ENCODE peak calls at places on chromosome 14, in five cellular contexts. One of them, this sample, is unnamed.

GRCh38 chr14:50961606-50962259 is 17.4 kb upstream of the PYGL start:
- DNase-seq in CD8-positive, alpha-beta T cell: no peak
- DNase-seq in fibroblast of mammary gland: peak; percentile 95
- DNase-seq in dorsolateral prefrontal cortex: no peak
- DNase-seq in astrocyte: peak; percentile 95
- DNase-seq in this sample: peak; percentile 86

GRCh38 chr14:92453691-92454090 is 59.9 kb upstream of the RIN3 start:
- DNase-seq in astrocyte: no peak
- DNase-seq in CD8-positive, alpha-beta T cell: no peak
- DNase-seq in dorsolateral prefrontal cortex: no peak
- DNase-seq in fibroblast of mammary gland: no peak
- DNase-seq in this sample: no peak

GRCh38 chr14:92967346-92967926 is 44.5 kb downstream of the CHGA start:
- DNase-seq in fibroblast of mammary gland: peak; percentile 87
- DNase-seq in astrocyte: no peak
- DNase-seq in CD8-positive, alpha-beta T cell: no peak
- DNase-seq in dorsolateral prefrontal cortex: no peak
- DNase-seq in this sample: peak; percentile 48

GRCh38 chr14:22560638-22561365 is 28.2 kb downstream of the DAD1 start:
- DNase-seq in dorsolateral prefrontal cortex: no peak
- DNase-seq in CD8-positive, alpha-beta T cell: no peak
- DNase-seq in fibroblast of mammary gland: no peak
- DNase-seq in astrocyte: no peak
- DNase-seq in this sample: no peak

GRCh38 chr14:78135450-78135891 is 34.7 kb upstream of the NRXN3 start:
- DNase-seq in CD8-positive, alpha-beta T cell: no peak
- DNase-seq in fibroblast of mammary gland: no peak
- DNase-seq in dorsolateral prefrontal cortex: no peak
- DNase-seq in astrocyte: peak; percentile 67
- DNase-seq in this sample: no peak

GRCh38 chr14:105092912-105093425 is 27.7 kb upstream of the GPR132 start:
- DNase-seq in fibroblast of mammary gland: no peak
- DNase-seq in dorsolateral prefrontal cortex: no peak
- DNase-seq in astrocyte: peak; percentile 44
- DNase-seq in CD8-positive, alpha-beta T cell: peak; percentile 67
- DNase-seq in this sample: peak; percentile 59

GRCh38 chr14:61574514-61574807 is 120.9 kb upstream of the HIF1A start:
- DNase-seq in fibroblast of mammary gland: peak; percentile 66
- DNase-seq in dorsolateral prefrontal cortex: no peak
- DNase-seq in astrocyte: no peak
- DNase-seq in CD8-positive, alpha-beta T cell: no peak
- DNase-seq in this sample: no peak

GRCh38 chr14:51884086-51884927 is 23.9 kb downstream of the GNG2 start:
- DNase-seq in fibroblast of mammary gland: peak; percentile 72
- DNase-seq in dorsolateral prefrontal cortex: no peak
- DNase-seq in astrocyte: peak; percentile 82
- DNase-seq in CD8-positive, alpha-beta T cell: no peak
- DNase-seq in this sample: peak; percentile 67

GRCh38 chr14:70086685-70087379 is 101.9 kb downstream of the SLC8A3 start:
- DNase-seq in dorsolateral prefrontal cortex: no peak
- DNase-seq in CD8-positive, alpha-beta T cell: no peak
- DNase-seq in fibroblast of mammary gland: peak; percentile 56
- DNase-seq in astrocyte: peak; percentile 12
- DNase-seq in this sample: peak; percentile 47

GRCh38 chr14:71942904-71943694 is 10.9 kb downstream of the RGS6 start:
- DNase-seq in CD8-positive, alpha-beta T cell: no peak
- DNase-seq in astrocyte: no peak
- DNase-seq in fibroblast of mammary gland: no peak
- DNase-seq in dorsolateral prefrontal cortex: no peak
- DNase-seq in this sample: no peak

GRCh38 chr14:75452900-75453816 is 25.3 kb downstream of the JDP2 start:
- DNase-seq in astrocyte: peak; percentile 75
- DNase-seq in fibroblast of mammary gland: peak; percentile 90
- DNase-seq in CD8-positive, alpha-beta T cell: no peak
- DNase-seq in dorsolateral prefrontal cortex: peak; percentile 68
- DNase-seq in this sample: peak; percentile 97

GRCh38 chr14:51394391-51394790 is 154.3 kb downstream of the TMX1 start:
- DNase-seq in dorsolateral prefrontal cortex: no peak
- DNase-seq in CD8-positive, alpha-beta T cell: no peak
- DNase-seq in fibroblast of mammary gland: peak; percentile 26
- DNase-seq in astrocyte: no peak
- DNase-seq in this sample: peak; percentile 95

GRCh38 chr14:24418492-24418873 is 11.0 kb downstream of the CBLN3 start:
- DNase-seq in dorsolateral prefrontal cortex: no peak
- DNase-seq in CD8-positive, alpha-beta T cell: no peak
- DNase-seq in fibroblast of mammary gland: no peak
- DNase-seq in astrocyte: no peak
- DNase-seq in this sample: peak; percentile 21

GRCh38 chr14:65206078-65206447 is 103.7 kb upstream of the MAX start:
- DNase-seq in dorsolateral prefrontal cortex: no peak
- DNase-seq in CD8-positive, alpha-beta T cell: no peak
- DNase-seq in fibroblast of mammary gland: no peak
- DNase-seq in astrocyte: no peak
- DNase-seq in this sample: no peak

GRCh38 chr14:58637391-58638230 is at the start of gene DACT1:
- DNase-seq in dorsolateral prefrontal cortex: peak; percentile 61
- DNase-seq in astrocyte: peak; percentile 78
- DNase-seq in CD8-positive, alpha-beta T cell: peak; percentile 31
- DNase-seq in fibroblast of mammary gland: peak; percentile 38
- DNase-seq in this sample: peak; percentile 80

GRCh38 chr14:103871596-103872480 is 24.5 kb upstream of the PPP1R13B start:
- DNase-seq in dorsolateral prefrontal cortex: no peak
- DNase-seq in CD8-positive, alpha-beta T cell: peak; percentile 74
- DNase-seq in fibroblast of mammary gland: no peak
- DNase-seq in astrocyte: no peak
- DNase-seq in this sample: no peak

GRCh38 chr14:58584383-58584782 is 53.4 kb upstream of the DACT1 start:
- DNase-seq in CD8-positive, alpha-beta T cell: no peak
- DNase-seq in dorsolateral prefrontal cortex: no peak
- DNase-seq in fibroblast of mammary gland: no peak
- DNase-seq in astrocyte: peak; percentile 26
- DNase-seq in this sample: peak; percentile 81

GRCh38 chr14:39988939-39989338 is 556.7 kb upstream of the FBXO33 start:
- DNase-seq in fibroblast of mammary gland: peak; percentile 51
- DNase-seq in dorsolateral prefrontal cortex: no peak
- DNase-seq in CD8-positive, alpha-beta T cell: no peak
- DNase-seq in astrocyte: peak; percentile 31
- DNase-seq in this sample: no peak

GRCh38 chr14:20332946-20333782 is at the start of gene CCNB1IP1:
- DNase-seq in fibroblast of mammary gland: peak; percentile 93
- DNase-seq in astrocyte: peak; percentile 94
- DNase-seq in CD8-positive, alpha-beta T cell: peak; percentile 20
- DNase-seq in dorsolateral prefrontal cortex: no peak
- DNase-seq in this sample: peak; percentile 85

GRCh38 chr14:93092606-93093556 is 22.8 kb downstream of the ITPK1 start:
- DNase-seq in dorsolateral prefrontal cortex: no peak
- DNase-seq in CD8-positive, alpha-beta T cell: no peak
- DNase-seq in astrocyte: no peak
- DNase-seq in fibroblast of mammary gland: no peak
- DNase-seq in this sample: no peak

GRCh38 chr14:49405291-49405690 is 180.9 kb downstream of the RPS29 start:
- DNase-seq in fibroblast of mammary gland: peak; percentile 97
- DNase-seq in CD8-positive, alpha-beta T cell: no peak
- DNase-seq in astrocyte: peak; percentile 37
- DNase-seq in dorsolateral prefrontal cortex: no peak
- DNase-seq in this sample: no peak

GRCh38 chr14:69917287-69917686 is 38.1 kb downstream of the SMOC1 start:
- DNase-seq in astrocyte: no peak
- DNase-seq in CD8-positive, alpha-beta T cell: no peak
- DNase-seq in fibroblast of mammary gland: peak; percentile 12
- DNase-seq in dorsolateral prefrontal cortex: no peak
- DNase-seq in this sample: no peak

GRCh38 chr14:104753528-104754212 is 723 bp downstream of the SIVA1 start:
- DNase-seq in astrocyte: no peak
- DNase-seq in fibroblast of mammary gland: no peak
- DNase-seq in dorsolateral prefrontal cortex: no peak
- DNase-seq in CD8-positive, alpha-beta T cell: no peak
- DNase-seq in this sample: no peak

GRCh38 chr14:103818870-103819269 is 28.5 kb downstream of the PPP1R13B start:
- DNase-seq in dorsolateral prefrontal cortex: no peak
- DNase-seq in fibroblast of mammary gland: no peak
- DNase-seq in astrocyte: no peak
- DNase-seq in CD8-positive, alpha-beta T cell: no peak
- DNase-seq in this sample: no peak

GRCh38 chr14:33150662-33151061 is 212.0 kb downstream of the NPAS3 start:
- DNase-seq in dorsolateral prefrontal cortex: no peak
- DNase-seq in astrocyte: no peak
- DNase-seq in CD8-positive, alpha-beta T cell: no peak
- DNase-seq in fibroblast of mammary gland: no peak
- DNase-seq in this sample: no peak

GRCh38 chr14:86091811-86092210 is 561.9 kb downstream of the FLRT2 start:
- DNase-seq in astrocyte: no peak
- DNase-seq in dorsolateral prefrontal cortex: no peak
- DNase-seq in fibroblast of mammary gland: no peak
- DNase-seq in CD8-positive, alpha-beta T cell: no peak
- DNase-seq in this sample: no peak

DNA sequence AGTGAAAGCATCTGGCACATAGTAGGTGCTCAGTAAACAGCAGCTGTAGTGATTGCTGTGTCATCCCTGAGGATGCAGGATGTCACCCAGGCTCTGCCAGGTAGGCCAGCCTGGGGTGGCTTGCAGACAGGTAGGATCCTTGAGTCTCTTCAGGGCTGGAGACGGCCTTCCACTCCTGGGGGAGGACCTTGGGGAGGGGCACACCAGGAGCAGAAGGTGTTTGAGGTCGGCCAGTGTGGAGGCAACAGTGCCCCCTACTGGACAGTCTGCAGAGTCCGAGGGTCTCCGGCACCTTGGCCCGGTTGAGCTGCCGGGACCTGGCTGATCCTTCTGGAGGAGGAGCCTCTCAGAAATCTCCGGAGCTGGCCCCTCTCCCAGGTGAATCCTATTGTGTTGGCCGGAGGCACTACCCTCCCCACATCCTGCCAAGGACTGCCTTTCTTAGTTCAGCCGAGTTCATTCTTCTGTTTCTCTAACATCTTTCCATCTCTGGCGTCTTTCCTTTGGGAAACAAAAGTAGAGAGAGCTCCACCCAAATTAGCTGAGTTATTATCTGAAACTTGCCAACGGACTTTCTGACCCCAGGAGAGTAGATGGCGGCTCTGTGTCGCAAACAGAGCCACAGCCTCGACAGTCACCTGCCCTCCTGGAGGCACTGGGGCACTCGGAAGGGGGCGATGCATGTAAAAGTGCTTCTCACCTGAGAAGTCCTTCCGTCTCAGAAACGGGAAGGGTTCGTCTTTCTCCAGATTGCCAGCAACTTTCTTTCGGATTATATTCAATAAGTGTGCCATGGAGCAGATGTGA is 41.9 kb upstream of the CLMN start:
- DNase-seq in fibroblast of mammary gland: peak; percentile 44
- DNase-seq in dorsolateral prefrontal cortex: no peak
- DNase-seq in CD8-positive, alpha-beta T cell: no peak
- DNase-seq in astrocyte: no peak
- DNase-seq in this sample: no peak
- TF ChIP-seq CTCF in fibroblast of mammary gland: peak; percentile 66
- TF ChIP-seq CTCF in dorsolateral prefrontal cortex: peak; percentile 51
- TF ChIP-seq CTCF in CD8-positive, alpha-beta T cell: peak; percentile 31
- TF ChIP-seq CTCF in astrocyte: peak; percentile 24
- TF ChIP-seq CTCF in this sample: peak; percentile 47

DNA sequence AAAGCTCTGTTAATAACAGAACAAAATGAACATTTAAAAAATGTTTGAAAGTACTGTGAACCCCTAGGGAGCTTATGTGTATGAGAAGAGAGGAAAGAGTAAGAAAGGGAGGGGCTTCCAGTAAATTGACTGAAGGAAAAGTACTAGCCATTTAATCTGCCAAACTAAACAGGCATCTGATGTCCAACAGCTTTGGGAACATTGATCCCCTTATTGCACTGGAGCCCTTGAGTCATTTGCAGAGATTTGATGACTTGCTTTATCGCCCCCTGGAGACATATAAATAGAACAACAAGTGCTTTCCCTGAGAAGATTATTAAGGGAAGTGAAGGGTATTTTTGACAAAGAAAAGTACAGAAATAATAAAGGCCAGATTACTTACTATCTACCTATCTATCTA is 319.3 kb upstream of the NOVA1 start:
- DNase-seq in CD8-positive, alpha-beta T cell: no peak
- DNase-seq in astrocyte: peak; percentile 11
- DNase-seq in fibroblast of mammary gland: peak; percentile 95
- DNase-seq in dorsolateral prefrontal cortex: no peak
- DNase-seq in this sample: peak; percentile 53
- TF ChIP-seq CTCF in CD8-positive, alpha-beta T cell: no peak
- TF ChIP-seq CTCF in astrocyte: peak; percentile 36
- TF ChIP-seq CTCF in fibroblast of mammary gland: peak; percentile 49
- TF ChIP-seq CTCF in dorsolateral prefrontal cortex: peak; percentile 25
- TF ChIP-seq CTCF in this sample: peak; percentile 75

GRCh38 chr14:100203962-100204834 is 34.7 kb upstream of the YY1 start:
- DNase-seq in dorsolateral prefrontal cortex: no peak
- DNase-seq in CD8-positive, alpha-beta T cell: no peak
- DNase-seq in fibroblast of mammary gland: no peak
- DNase-seq in astrocyte: no peak
- DNase-seq in this sample: no peak
- TF ChIP-seq CTCF in dorsolateral prefrontal cortex: no peak
- TF ChIP-seq CTCF in CD8-positive, alpha-beta T cell: no peak
- TF ChIP-seq CTCF in fibroblast of mammary gland: no peak
- TF ChIP-seq CTCF in astrocyte: no peak
- TF ChIP-seq CTCF in this sample: no peak

GRCh38 chr14:38199076-38199475 is 8.6 kb upstream of the SSTR1 start:
- DNase-seq in astrocyte: no peak
- DNase-seq in fibroblast of mammary gland: no peak
- DNase-seq in dorsolateral prefrontal cortex: no peak
- DNase-seq in CD8-positive, alpha-beta T cell: no peak
- DNase-seq in this sample: no peak

GRCh38 chr14:38198425-38198824 is 9.3 kb upstream of the SSTR1 start:
- DNase-seq in CD8-positive, alpha-beta T cell: no peak
- DNase-seq in astrocyte: no peak
- DNase-seq in fibroblast of mammary gland: no peak
- DNase-seq in dorsolateral prefrontal cortex: no peak
- DNase-seq in this sample: no peak

GRCh38 chr14:38199768-38200167 is 7.9 kb upstream of the SSTR1 start:
- DNase-seq in dorsolateral prefrontal cortex: no peak
- DNase-seq in fibroblast of mammary gland: peak; percentile 73
- DNase-seq in astrocyte: no peak
- DNase-seq in CD8-positive, alpha-beta T cell: no peak
- DNase-seq in this sample: peak; percentile 43

GRCh38 chr14:38197761-38198345 is 9.9 kb upstream of the SSTR1 start:
- DNase-seq in astrocyte: peak; percentile 69
- DNase-seq in fibroblast of mammary gland: peak; percentile 60
- DNase-seq in dorsolateral prefrontal cortex: no peak
- DNase-seq in CD8-positive, alpha-beta T cell: no peak
- DNase-seq in this sample: peak; percentile 89

DNA sequence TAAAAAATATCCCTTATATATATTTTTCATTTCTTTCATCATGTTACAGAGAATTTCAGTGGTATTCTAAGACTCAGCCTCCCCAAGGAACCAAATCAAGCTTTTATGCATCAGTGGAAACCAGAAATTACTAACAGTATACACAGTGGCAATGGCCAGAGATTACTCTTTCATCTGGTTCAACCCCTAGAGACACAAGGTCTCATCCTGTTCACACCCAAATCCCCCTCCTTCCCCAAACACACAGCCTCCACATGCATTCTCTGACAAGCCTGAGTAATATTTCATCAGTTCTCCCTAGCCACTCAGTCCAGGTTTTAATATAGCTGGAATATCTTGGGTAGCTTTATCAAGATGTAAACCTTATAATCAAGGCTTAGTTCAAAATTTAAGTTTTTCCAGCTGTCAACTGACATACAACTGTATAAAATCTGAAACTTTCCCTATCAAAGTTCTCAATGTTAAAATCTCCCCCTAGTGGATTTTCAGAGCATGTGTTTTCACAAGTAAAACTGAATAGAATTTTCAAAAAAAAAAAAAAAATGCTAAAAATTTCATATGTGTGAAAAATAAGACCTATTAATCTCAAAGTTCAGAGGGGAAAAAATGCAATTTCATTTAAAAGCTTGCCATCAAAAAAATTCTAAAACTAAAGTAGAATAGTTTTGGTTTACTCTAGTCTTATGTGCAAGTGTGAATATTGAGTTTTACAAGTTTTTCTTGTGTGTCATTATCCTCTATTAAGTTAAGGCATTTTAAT is 10.5 kb upstream of the SSTR1 start:
- DNase-seq in dorsolateral prefrontal cortex: no peak
- DNase-seq in fibroblast of mammary gland: peak; percentile 33
- DNase-seq in astrocyte: no peak
- DNase-seq in CD8-positive, alpha-beta T cell: no peak
- DNase-seq in this sample: peak; percentile 64
- TF ChIP-seq CTCF in dorsolateral prefrontal cortex: peak; percentile 51
- TF ChIP-seq CTCF in fibroblast of mammary gland: peak; percentile 52
- TF ChIP-seq CTCF in astrocyte: peak; percentile 62
- TF ChIP-seq CTCF in CD8-positive, alpha-beta T cell: peak; percentile 77
- TF ChIP-seq CTCF in this sample: peak; percentile 66